ENCODE peak calls at places on chromosomes 13 and 19, in seven cellular contexts. N is HCT116, I is SK-N-SH, H is K562, Y is H1, R is GM12878, U is HepG2. C is an unnamed sample.

GRCh38 chr19:47765522-47766358 is 12.8 kb upstream of the SELENOW start:
- DNase-seq in R (no peak), N (no peak), I (peak; percentile 77), Y (no peak), U (peak; percentile 52), H (peak; percentile 60), C (no peak)

GRCh38 chr19:38975214-38975860 is at the start of gene FBXO17:
- DNase-seq in U (peak; percentile 47), I (peak; percentile 90), Y (no peak), N (no peak), R (no peak), H (peak; percentile 81), C (peak; percentile 60)

GRCh38 chr13:93744886-93745285 is 518.3 kb downstream of the GPC6 start:
- DNase-seq in N (no peak), R (no peak), U (no peak), H (no peak), I (no peak), Y (no peak), C (no peak)

GRCh38 chr19:41353466-41354342 is at the start of gene TGFB1:
- DNase-seq in N (peak; percentile 63), I (peak; percentile 96), R (peak; percentile 62), H (peak; percentile 99), U (peak; percentile 70), Y (no peak), C (peak; percentile 77)

GRCh38 chr19:51691122-51692064 is 1.7 kb upstream of the SPACA6 start:
- DNase-seq in N (no peak), R (no peak), H (no peak), I (peak; percentile 42), U (no peak), Y (no peak), C (no peak)

GRCh38 chr19:32532233-32532632 is 48.8 kb upstream of the PDCD5 start:
- DNase-seq in Y (no peak), H (no peak), N (no peak), R (no peak), U (no peak), I (no peak), C (no peak)

GRCh38 chr13:110885516-110885915 is 29.4 kb downstream of the ANKRD10 start:
- DNase-seq in U (no peak), I (no peak), R (no peak), N (no peak), Y (no peak), H (no peak), C (no peak)

GRCh38 chr19:4712771-4713170 is 10.9 kb downstream of the DPP9 start:
- DNase-seq in H (no peak), Y (no peak), N (no peak), I (peak; percentile 18), U (no peak), R (no peak), C (no peak)

GRCh38 chr19:31781542-31781941 is 432.3 kb upstream of the TSHZ3 start:
- DNase-seq in N (no peak), R (no peak), U (no peak), H (no peak), I (no peak), Y (no peak), C (no peak)

GRCh38 chr13:31005066-31005465 is 72.6 kb downstream of the TEX26 start:
- DNase-seq in H (no peak), R (no peak), Y (no peak), I (no peak), U (no peak), N (no peak), C (no peak)

GRCh38 chr13:51201886-51202285 is 20.3 kb upstream of the FAM124A start:
- DNase-seq in H (no peak), R (no peak), U (no peak), I (no peak), N (no peak), Y (no peak), C (no peak)

GRCh38 chr19:7870571-7871279 is 3.5 kb downstream of the PRR36 start:
- DNase-seq in I (peak; percentile 78), U (peak; percentile 93), R (no peak), H (peak; percentile 91), Y (peak; percentile 82), N (peak; percentile 95), C (peak; percentile 98)

GRCh38 chr13:20974981-20975585 is 72.5 kb upstream of the XPO4 start:
- DNase-seq in U (no peak), I (no peak), N (no peak), Y (no peak), H (no peak), R (no peak), C (no peak)

GRCh38 chr13:50915562-50915961 is 6.0 kb downstream of the RNASEH2B start:
- DNase-seq in I (no peak), U (no peak), R (no peak), N (no peak), Y (no peak), H (peak; percentile 25), C (peak; percentile 11)

GRCh38 chr19:50308991-50309390 is 20.2 kb downstream of the KCNC3 start:
- DNase-seq in U (no peak), I (no peak), Y (no peak), H (no peak), N (no peak), R (no peak), C (no peak)
- TF ChIP-seq JUND in U (no peak), I (no peak), Y (no peak), H (no peak), N (no peak), R (no peak), C (no peak)

GRCh38 chr19:15323496-15324235 is 8.7 kb downstream of the BRD4 start:
- DNase-seq in H (no peak), N (no peak), Y (no peak), U (peak; percentile 59), I (no peak), R (no peak), C (no peak)
- TF ChIP-seq JUND in H (no peak), N (no peak), Y (no peak), U (no peak), I (no peak), R (no peak), C (no peak)

GRCh38 chr19:14901675-14902260 is 15.8 kb upstream of the OR7A17 start:
- DNase-seq in R (no peak), Y (no peak), H (no peak), U (no peak), I (no peak), N (no peak), C (no peak)

GRCh38 chr19:14906711-14907110 is 20.8 kb upstream of the OR7A17 start:
- DNase-seq in I (no peak), N (no peak), Y (no peak), H (no peak), R (no peak), U (no peak), C (no peak)
- TF ChIP-seq JUND in I (no peak), N (no peak), Y (no peak), H (no peak), R (no peak), U (no peak), C (no peak)

GRCh38 chr13:73934215-73934623 is 200.0 kb downstream of the KLF12 start:
- DNase-seq in N (no peak), I (no peak), H (no peak), Y (no peak), R (no peak), U (no peak), C (no peak)
- TF ChIP-seq JUND in N (no peak), I (peak; percentile 64), H (no peak), Y (no peak), R (no peak), U (no peak), C (no peak)

GRCh38 chr19:56309511-56310185 is 5.0 kb downstream of the ZSCAN5A start:
- DNase-seq in I (peak; percentile 80), H (peak; percentile 83), R (no peak), Y (peak; percentile 70), U (peak; percentile 39), N (peak; percentile 56), C (no peak)
- TF ChIP-seq JUND in I (no peak), H (peak; percentile 39), R (no peak), Y (peak; percentile 75), U (no peak), N (no peak), C (no peak)

GRCh38 chr19:1474011-1474764 is 4.8 kb downstream of the C19orf25 start:
- DNase-seq in N (no peak), I (peak; percentile 55), R (no peak), U (no peak), Y (no peak), H (no peak), C (no peak)
- TF ChIP-seq JUND in N (no peak), I (no peak), R (no peak), U (no peak), Y (no peak), H (no peak), C (no peak)

C was measured in T47D.